ENCODE peak calls at places on chromosome 18, in seven cellular contexts. One of them, this sample, is unnamed.
A peak's percentile ranks its signal among the peaks of the same experiment; 100 is the strongest.

GRCh38 chr18:32183503-32183902 is 6.3 kb upstream of the MEP1B start:
- DNase-seq in brain microvascular endothelial cell: no peak
- DNase-seq in activated CD4-positive, alpha-beta T cell treated with anti-CD3 and anti-CD28 coated beads for 24 hours: no peak
- DNase-seq in mesothelial cell of epicardium: no peak
- DNase-seq in upper lobe of left lung: no peak
- DNase-seq in lower leg skin: no peak
- DNase-seq in stimulated activated CD8-positive, alpha-beta memory T cell treated with anti-CD3 and anti-CD28 coated beads, Interleukin-15, amount 100 ng/mL, for 48 hours: no peak
- DNase-seq in this sample: no peak

GRCh38 chr18:449374-449773 is 51.1 kb downstream of the COLEC12 start:
- DNase-seq in brain microvascular endothelial cell: no peak
- DNase-seq in activated CD4-positive, alpha-beta T cell treated with anti-CD3 and anti-CD28 coated beads for 24 hours: no peak
- DNase-seq in mesothelial cell of epicardium: no peak
- DNase-seq in upper lobe of left lung: peak; percentile 29
- DNase-seq in lower leg skin: no peak
- DNase-seq in stimulated activated CD8-positive, alpha-beta memory T cell treated with anti-CD3 and anti-CD28 coated beads, Interleukin-15, amount 100 ng/mL, for 48 hours: no peak
- DNase-seq in this sample: no peak

GRCh38 chr18:7202119-7202680 is 28.7 kb upstream of the LRRC30 start:
- DNase-seq in brain microvascular endothelial cell: no peak
- DNase-seq in activated CD4-positive, alpha-beta T cell treated with anti-CD3 and anti-CD28 coated beads for 24 hours: no peak
- DNase-seq in mesothelial cell of epicardium: no peak
- DNase-seq in upper lobe of left lung: no peak
- DNase-seq in lower leg skin: no peak
- DNase-seq in stimulated activated CD8-positive, alpha-beta memory T cell treated with anti-CD3 and anti-CD28 coated beads, Interleukin-15, amount 100 ng/mL, for 48 hours: no peak
- DNase-seq in this sample: no peak

GRCh38 chr18:56329536-56329935 is 308.9 kb downstream of the TXNL1 start:
- DNase-seq in brain microvascular endothelial cell: no peak
- DNase-seq in activated CD4-positive, alpha-beta T cell treated with anti-CD3 and anti-CD28 coated beads for 24 hours: no peak
- DNase-seq in mesothelial cell of epicardium: no peak
- DNase-seq in upper lobe of left lung: no peak
- DNase-seq in lower leg skin: no peak
- DNase-seq in stimulated activated CD8-positive, alpha-beta memory T cell treated with anti-CD3 and anti-CD28 coated beads, Interleukin-15, amount 100 ng/mL, for 48 hours: no peak
- DNase-seq in this sample: no peak

GRCh38 chr18:38526922-38527321 is 961.3 kb upstream of the CELF4 start:
- DNase-seq in brain microvascular endothelial cell: no peak
- DNase-seq in activated CD4-positive, alpha-beta T cell treated with anti-CD3 and anti-CD28 coated beads for 24 hours: no peak
- DNase-seq in mesothelial cell of epicardium: no peak
- DNase-seq in upper lobe of left lung: no peak
- DNase-seq in lower leg skin: no peak
- DNase-seq in stimulated activated CD8-positive, alpha-beta memory T cell treated with anti-CD3 and anti-CD28 coated beads, Interleukin-15, amount 100 ng/mL, for 48 hours: no peak
- DNase-seq in this sample: no peak

GRCh38 chr18:55522011-55522410 is 66.0 kb downstream of the TCF4 start:
- DNase-seq in brain microvascular endothelial cell: no peak
- DNase-seq in activated CD4-positive, alpha-beta T cell treated with anti-CD3 and anti-CD28 coated beads for 24 hours: peak; percentile 10
- DNase-seq in mesothelial cell of epicardium: no peak
- DNase-seq in upper lobe of left lung: no peak
- DNase-seq in lower leg skin: no peak
- DNase-seq in stimulated activated CD8-positive, alpha-beta memory T cell treated with anti-CD3 and anti-CD28 coated beads, Interleukin-15, amount 100 ng/mL, for 48 hours: no peak
- DNase-seq in this sample: no peak

GRCh38 chr18:74459877-74460276 is 2.8 kb upstream of the DIPK1C start:
- DNase-seq in brain microvascular endothelial cell: no peak
- DNase-seq in activated CD4-positive, alpha-beta T cell treated with anti-CD3 and anti-CD28 coated beads for 24 hours: no peak
- DNase-seq in mesothelial cell of epicardium: no peak
- DNase-seq in upper lobe of left lung: no peak
- DNase-seq in lower leg skin: peak; percentile 37
- DNase-seq in stimulated activated CD8-positive, alpha-beta memory T cell treated with anti-CD3 and anti-CD28 coated beads, Interleukin-15, amount 100 ng/mL, for 48 hours: no peak
- DNase-seq in this sample: no peak

GRCh38 chr18:10851824-10852225 is 297.5 kb downstream of the PIEZO2 start:
- DNase-seq in brain microvascular endothelial cell: peak; percentile 49
- DNase-seq in activated CD4-positive, alpha-beta T cell treated with anti-CD3 and anti-CD28 coated beads for 24 hours: no peak
- DNase-seq in mesothelial cell of epicardium: no peak
- DNase-seq in upper lobe of left lung: no peak
- DNase-seq in lower leg skin: no peak
- DNase-seq in stimulated activated CD8-positive, alpha-beta memory T cell treated with anti-CD3 and anti-CD28 coated beads, Interleukin-15, amount 100 ng/mL, for 48 hours: no peak
- DNase-seq in this sample: no peak

GRCh38 chr18:34857310-34857709 is 147.2 kb downstream of the DTNA start:
- DNase-seq in brain microvascular endothelial cell: no peak
- DNase-seq in activated CD4-positive, alpha-beta T cell treated with anti-CD3 and anti-CD28 coated beads for 24 hours: no peak
- DNase-seq in mesothelial cell of epicardium: no peak
- DNase-seq in upper lobe of left lung: no peak
- DNase-seq in lower leg skin: no peak
- DNase-seq in stimulated activated CD8-positive, alpha-beta memory T cell treated with anti-CD3 and anti-CD28 coated beads, Interleukin-15, amount 100 ng/mL, for 48 hours: no peak
- DNase-seq in this sample: no peak

This sample was measured in right atrium auricular region.